ENCODE peak calls at places on chromosomes 2 and 18, in seven cellular contexts. U, Q, X, A, Y, Z and K are unnamed samples.

GRCh38 chr18:5527603-5528002 is 16.2 kb downstream of the EPB41L3 start:
- DNase-seq in U (no peak), Q (peak; percentile 46), X (peak; percentile 22), A (no peak), Y (no peak), Z (no peak), K (no peak)

GRCh38 chr18:8816805-8817204 is 111.4 kb downstream of the MTCL1 start:
- DNase-seq in U (no peak), Q (no peak), X (no peak), A (no peak), Y (no peak), Z (no peak), K (no peak)

GRCh38 chr2:75570948-75571729 is 10.4 kb upstream of the EVA1A start:
- DNase-seq in U (no peak), Q (peak; percentile 55), X (peak; percentile 80), A (no peak), Y (no peak), Z (no peak), K (no peak)

GRCh38 chr2:162317910-162318279 is 589 bp downstream of the IFIH1 start:
- DNase-seq in U (peak; percentile 45), Q (peak; percentile 44), X (peak; percentile 56), A (no peak), Y (peak; percentile 13), Z (peak; percentile 29), K (peak; percentile 12)

GRCh38 chr18:76255070-76255683 is 239.9 kb downstream of the ZNF516 start:
- DNase-seq in U (no peak), Q (no peak), X (no peak), A (no peak), Y (no peak), Z (no peak), K (no peak)

GRCh38 chr18:57301573-57302230 is 50.7 kb upstream of the ST8SIA3 start:
- DNase-seq in U (no peak), Q (no peak), X (no peak), A (no peak), Y (no peak), Z (no peak), K (no peak)

GRCh38 chr2:189685540-189686229 is 11.2 kb downstream of the ANKAR start:
- DNase-seq in U (no peak), Q (peak; percentile 59), X (peak; percentile 80), A (no peak), Y (no peak), Z (no peak), K (no peak)

GRCh38 chr2:18834341-18834740 is 245.0 kb upstream of the NT5C1B start:
- DNase-seq in U (no peak), Q (no peak), X (peak; percentile 66), A (no peak), Y (no peak), Z (no peak), K (no peak)

GRCh38 chr2:46091004-46091403 is 206.2 kb upstream of the EPAS1 start:
- DNase-seq in U (no peak), Q (peak; percentile 33), X (no peak), A (no peak), Y (no peak), Z (no peak), K (no peak)

GRCh38 chr2:240170883-240171282 is 30.4 kb upstream of the OTOS start:
- DNase-seq in U (no peak), Q (no peak), X (no peak), A (no peak), Y (no peak), Z (no peak), K (no peak)

GRCh38 chr2:61411109-61411508 is 59.8 kb downstream of the USP34 start:
- DNase-seq in U (no peak), Q (no peak), X (no peak), A (no peak), Y (no peak), Z (no peak), K (no peak)

GRCh38 chr18:57627488-57627887 is 5.9 kb upstream of the NARS1 start:
- DNase-seq in U (no peak), Q (peak; percentile 31), X (peak; percentile 56), A (no peak), Y (no peak), Z (no peak), K (no peak)

GRCh38 chr2:168254158-168254935 is 7.0 kb upstream of the STK39 start:
- DNase-seq in U (no peak), Q (no peak), X (peak; percentile 69), A (no peak), Y (no peak), Z (no peak), K (no peak)

GRCh38 chr2:126513033-126513432 is 142.9 kb upstream of the GYPC start:
- DNase-seq in U (no peak), Q (no peak), X (peak; percentile 25), A (no peak), Y (no peak), Z (no peak), K (no peak)

GRCh38 chr2:172446524-172447063 is 19.2 kb downstream of the ITGA6 start:
- DNase-seq in U (no peak), Q (peak; percentile 59), X (peak; percentile 75), A (no peak), Y (no peak), Z (no peak), K (no peak)

GRCh38 chr2:219886615-219887014 is 259.2 kb downstream of the SLC4A3 start:
- DNase-seq in U (no peak), Q (no peak), X (peak; percentile 63), A (no peak), Y (no peak), Z (no peak), K (no peak)

GRCh38 chr18:46917108-46917807 is at the start of the genes KATNAL2 and PIAS2:
- DNase-seq in U (peak; percentile 85), Q (peak; percentile 85), X (peak; percentile 73), A (peak; percentile 55), Y (peak; percentile 68), Z (peak; percentile 67), K (peak; percentile 63)

GRCh38 chr2:150627526-150627925 is 140.1 kb upstream of the RND3 start:
- DNase-seq in U (no peak), Q (no peak), X (no peak), A (no peak), Y (no peak), Z (no peak), K (no peak)

GRCh38 chr2:44320832-44321231 is 40.5 kb downstream of the PREPL start:
- DNase-seq in U (no peak), Q (no peak), X (peak; percentile 2), A (no peak), Y (no peak), Z (no peak), K (no peak)

GRCh38 chr2:146949400-146949799 is 895.4 kb upstream of the ACVR2A start:
- DNase-seq in U (no peak), Q (no peak), X (no peak), A (no peak), Y (no peak), Z (no peak), K (no peak)

GRCh38 chr2:164479460-164479859 is 141.8 kb downstream of the GRB14 start:
- DNase-seq in U (no peak), Q (peak; percentile 58), X (peak; percentile 31), A (no peak), Y (no peak), Z (no peak), K (no peak)